ENCODE peak calls at places on chromosome 20, in five cellular contexts. One of them, this sample, is unnamed.

GRCh38 chr20:44990425-44990824 is 24.1 kb downstream of the STK4 start:
- DNase-seq in transverse colon: no peak
- DNase-seq in K562: no peak
- DNase-seq in breast epithelium: no peak
- DNase-seq in ovary: no peak
- DNase-seq in this sample: peak; percentile 44

GRCh38 chr20:21517566-21518277 is 3.9 kb upstream of the NKX2-2 start:
- DNase-seq in transverse colon: no peak
- DNase-seq in K562: no peak
- DNase-seq in breast epithelium: no peak
- DNase-seq in ovary: no peak
- DNase-seq in this sample: no peak

GRCh38 chr20:1623501-1624250 is 3.9 kb upstream of the SIRPB1 start:
- DNase-seq in transverse colon: no peak
- DNase-seq in K562: no peak
- DNase-seq in breast epithelium: no peak
- DNase-seq in ovary: no peak
- DNase-seq in this sample: peak; percentile 75

GRCh38 chr20:47205577-47206123 is 150.8 kb downstream of the ZMYND8 start:
- DNase-seq in transverse colon: peak; percentile 38
- DNase-seq in K562: peak; percentile 74
- DNase-seq in breast epithelium: no peak
- DNase-seq in ovary: no peak
- DNase-seq in this sample: peak; percentile 61

GRCh38 chr20:57802877-57803717 is 93.3 kb upstream of the PMEPA1 start:
- DNase-seq in transverse colon: no peak
- DNase-seq in K562: no peak
- DNase-seq in breast epithelium: no peak
- DNase-seq in ovary: no peak
- DNase-seq in this sample: no peak

GRCh38 chr20:13723015-13723414 is 61.7 kb downstream of the ESF1 start:
- DNase-seq in transverse colon: no peak
- DNase-seq in K562: no peak
- DNase-seq in breast epithelium: no peak
- DNase-seq in ovary: no peak
- DNase-seq in this sample: peak; percentile 60

GRCh38 chr20:13677241-13677640 is 38.5 kb upstream of the TASP1 start:
- DNase-seq in transverse colon: no peak
- DNase-seq in K562: no peak
- DNase-seq in breast epithelium: no peak
- DNase-seq in ovary: no peak
- DNase-seq in this sample: no peak

GRCh38 chr20:16692442-16692841 is 37.4 kb upstream of the SNRPB2 start:
- DNase-seq in transverse colon: no peak
- DNase-seq in K562: no peak
- DNase-seq in breast epithelium: no peak
- DNase-seq in ovary: no peak
- DNase-seq in this sample: no peak

GRCh38 chr20:10761786-10762185 is 88.0 kb upstream of the JAG1 start:
- DNase-seq in transverse colon: no peak
- DNase-seq in K562: no peak
- DNase-seq in breast epithelium: no peak
- DNase-seq in ovary: no peak
- DNase-seq in this sample: no peak

GRCh38 chr20:44527716-44528199 is 5.9 kb upstream of the SERINC3 start:
- DNase-seq in transverse colon: no peak
- DNase-seq in K562: no peak
- DNase-seq in breast epithelium: no peak
- DNase-seq in ovary: no peak
- DNase-seq in this sample: no peak

GRCh38 chr20:51562334-51563140 is 20.0 kb upstream of the NFATC2 start:
- DNase-seq in transverse colon: peak; percentile 71
- DNase-seq in K562: peak; percentile 48
- DNase-seq in breast epithelium: peak; percentile 84
- DNase-seq in ovary: peak; percentile 85
- DNase-seq in this sample: peak; percentile 37

GRCh38 chr20:23019403-23019802 is 15.7 kb upstream of the SSTR4 start:
- DNase-seq in transverse colon: no peak
- DNase-seq in K562: no peak
- DNase-seq in breast epithelium: no peak
- DNase-seq in ovary: no peak
- DNase-seq in this sample: no peak
- TF ChIP-seq CTCF in transverse colon: no peak
- TF ChIP-seq CTCF in K562: no peak
- TF ChIP-seq CTCF in breast epithelium: no peak
- TF ChIP-seq CTCF in ovary: no peak
- TF ChIP-seq CTCF in this sample: no peak

DNA sequence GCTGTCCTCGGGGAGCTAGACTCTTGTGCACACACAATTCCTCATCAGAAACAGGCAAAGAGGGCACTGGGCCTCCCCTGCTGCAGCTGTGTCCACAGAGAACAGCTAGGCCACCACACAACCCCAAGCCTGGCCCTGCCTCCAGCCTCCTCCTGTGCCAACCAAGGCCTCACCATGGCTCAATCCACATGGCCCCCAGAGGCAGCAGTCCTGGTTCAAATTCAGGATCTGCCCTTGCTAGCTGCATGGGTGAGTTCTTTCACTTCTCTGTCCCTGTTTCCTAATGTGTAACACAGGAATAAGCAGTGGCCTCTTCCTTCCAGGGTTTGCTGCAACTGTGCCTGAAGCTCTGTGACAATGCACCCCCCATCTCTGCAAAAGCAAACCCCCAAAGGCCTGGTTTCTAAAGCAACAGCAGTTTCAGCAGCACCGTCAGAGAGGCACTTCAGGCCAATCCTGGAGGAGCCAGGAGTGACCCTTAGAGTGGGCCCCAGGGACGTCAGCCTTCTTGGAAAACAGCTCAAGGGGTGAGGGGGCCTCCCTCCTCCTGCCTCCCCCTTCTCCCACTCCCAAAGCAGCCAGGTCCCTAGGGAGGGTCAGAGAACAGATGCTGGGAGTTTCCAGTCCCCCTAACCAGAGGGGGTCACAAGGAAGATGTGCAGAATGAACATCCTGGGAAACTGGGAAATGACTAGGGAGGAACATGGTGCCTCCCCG is 2.2 kb downstream of the ADISSP start:
- DNase-seq in transverse colon: no peak
- DNase-seq in K562: no peak
- DNase-seq in breast epithelium: no peak
- DNase-seq in ovary: no peak
- DNase-seq in this sample: peak; percentile 16
- H3K4me3 ChIP-seq in transverse colon: no peak overlapping the region
- H3K4me3 ChIP-seq in K562: no peak overlapping the region
- H3K4me3 ChIP-seq in breast epithelium: no peak overlapping the region
- H3K4me3 ChIP-seq in ovary: no peak overlapping the region
- H3K4me3 ChIP-seq in this sample: no peak overlapping the region

DNA sequence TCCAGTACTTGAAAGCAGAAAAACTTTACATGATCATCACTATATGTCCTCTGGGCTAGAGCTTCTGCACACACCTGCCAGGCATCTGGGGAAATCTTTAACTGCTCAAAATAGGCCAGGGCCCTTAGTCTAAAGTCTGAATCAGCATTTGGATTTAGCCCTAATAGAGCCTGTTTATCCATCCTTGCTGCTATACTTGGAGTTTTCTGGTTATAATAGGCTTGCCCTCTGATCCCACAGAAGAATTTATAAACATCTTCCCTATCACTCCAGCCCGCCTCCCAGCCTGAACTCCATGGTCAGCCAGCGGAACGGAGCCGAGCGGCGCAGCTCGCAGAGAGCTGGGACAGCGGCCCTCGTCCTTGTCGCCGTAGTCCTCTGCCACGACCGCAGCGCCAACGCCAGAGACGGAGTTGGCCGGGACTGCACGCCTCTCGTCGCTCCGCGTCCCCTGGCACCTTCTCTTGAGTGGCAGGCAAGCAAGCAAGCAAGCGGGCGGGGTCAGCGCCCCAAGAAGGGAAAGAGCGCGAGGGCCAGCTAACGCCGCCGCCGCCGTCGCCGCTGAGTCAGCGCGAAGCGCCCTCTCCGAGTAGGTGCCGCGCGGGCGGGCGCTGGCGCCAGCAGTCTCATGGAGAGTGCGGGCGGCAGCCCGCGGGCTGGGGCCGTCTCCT is 25.4 kb upstream of the ASIP start:
- DNase-seq in transverse colon: peak; percentile 78
- DNase-seq in K562: peak; percentile 64
- DNase-seq in breast epithelium: peak; percentile 66
- DNase-seq in ovary: peak; percentile 80
- DNase-seq in this sample: peak; percentile 82
- TF ChIP-seq POLR2A in transverse colon: no peak
- TF ChIP-seq POLR2A in K562: peak; percentile 70
- TF ChIP-seq POLR2A in breast epithelium: no peak
- TF ChIP-seq POLR2A in ovary: no peak
- TF ChIP-seq POLR2A in this sample: no peak

GRCh38 chr20:59888050-59888449 is 45.4 kb downstream of the SYCP2 start:
- DNase-seq in transverse colon: no peak
- DNase-seq in K562: no peak
- DNase-seq in breast epithelium: no peak
- DNase-seq in ovary: no peak
- DNase-seq in this sample: no peak
- TF ChIP-seq CTCF in transverse colon: no peak
- TF ChIP-seq CTCF in K562: no peak
- TF ChIP-seq CTCF in breast epithelium: no peak
- TF ChIP-seq CTCF in ovary: no peak
- TF ChIP-seq CTCF in this sample: no peak

DNA sequence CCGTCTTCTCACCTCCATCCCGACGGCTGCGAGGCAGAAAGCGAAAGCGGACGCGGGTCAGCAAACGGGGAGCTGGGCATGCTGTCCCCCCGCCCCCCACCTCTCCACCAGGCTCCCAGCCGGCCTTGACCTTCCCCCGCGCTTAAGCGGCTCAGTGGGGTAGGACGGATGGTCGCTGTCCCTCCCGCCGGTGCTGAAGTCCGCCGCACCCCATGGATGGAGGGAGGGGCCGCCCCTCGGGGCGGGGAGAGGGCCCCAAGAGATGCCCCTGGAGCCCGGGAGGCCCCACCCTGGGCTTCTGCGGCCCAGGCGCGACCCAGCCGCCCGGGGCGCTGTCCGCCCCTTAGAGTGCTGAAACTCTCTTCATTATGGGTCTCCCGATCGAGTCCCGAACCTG is at the start of gene KCNB1:
- DNase-seq in transverse colon: peak; percentile 61
- DNase-seq in K562: peak; percentile 94
- DNase-seq in breast epithelium: peak; percentile 22
- DNase-seq in ovary: peak; percentile 79
- DNase-seq in this sample: peak; percentile 76
- H3K4me3 ChIP-seq in transverse colon: peak within 1 kb of the TSS; percentile 34
- H3K4me3 ChIP-seq in K562: no peak within 1 kb of the TSS
- H3K4me3 ChIP-seq in breast epithelium: peak within 1 kb of the TSS; percentile 47
- H3K4me3 ChIP-seq in ovary: peak within 1 kb of the TSS; percentile 34
- H3K4me3 ChIP-seq in this sample: no peak within 1 kb of the TSS

GRCh38 chr20:62339647-62340062 is 27.5 kb downstream of the LAMA5 start:
- DNase-seq in transverse colon: peak; percentile 61
- DNase-seq in K562: no peak
- DNase-seq in breast epithelium: no peak
- DNase-seq in ovary: no peak
- DNase-seq in this sample: peak; percentile 36
- TF ChIP-seq POLR2A in transverse colon: no peak
- TF ChIP-seq POLR2A in K562: no peak
- TF ChIP-seq POLR2A in breast epithelium: no peak
- TF ChIP-seq POLR2A in ovary: no peak
- TF ChIP-seq POLR2A in this sample: no peak

DNA sequence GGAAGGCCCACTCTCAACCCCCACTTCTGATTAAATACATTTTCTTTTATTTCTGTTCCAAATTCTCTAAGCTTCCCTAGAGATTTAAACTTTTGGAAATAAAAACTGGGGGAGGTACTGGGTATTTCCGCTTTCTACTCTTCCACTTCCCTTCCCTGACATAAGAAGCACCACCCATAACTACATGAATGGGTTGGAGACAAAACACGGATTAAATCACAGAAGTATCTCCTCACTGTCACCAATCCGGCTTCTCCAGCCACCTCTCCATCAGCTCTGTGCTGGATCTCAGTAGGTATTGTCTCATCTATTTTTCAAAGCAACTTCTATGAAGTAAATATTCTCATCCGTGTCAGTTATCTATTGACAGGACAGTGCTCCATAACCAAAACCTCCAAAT is 150.7 kb downstream of the TSHZ2 start:
- DNase-seq in transverse colon: no peak
- DNase-seq in K562: no peak
- DNase-seq in breast epithelium: no peak
- DNase-seq in ovary: no peak
- DNase-seq in this sample: no peak
- TF ChIP-seq CTCF in transverse colon: no peak
- TF ChIP-seq CTCF in K562: no peak
- TF ChIP-seq CTCF in breast epithelium: no peak
- TF ChIP-seq CTCF in ovary: no peak
- TF ChIP-seq CTCF in this sample: no peak